ENCODE peak calls at places on chromosomes 12 and 14, in four cellular contexts. L is osteocyte, B is A673, T is fibroblast of the conjunctiva. X is an unnamed sample.

GRCh38 chr12:102521662-102522277 is 41.4 kb upstream of the IGF1 start:
- DNase-seq in L (no peak), B (no peak), T (no peak), X (no peak)

GRCh38 chr12:20314325-20314724 is 54.0 kb upstream of the PDE3A start:
- DNase-seq in L (no peak), B (no peak), T (peak; percentile 33), X (no peak)

GRCh38 chr12:94571556-94571955 is 78.8 kb downstream of the TMCC3 start:
- DNase-seq in L (no peak), B (no peak), T (peak; percentile 47), X (no peak)

GRCh38 chr12:132557969-132558856 is 52.2 kb downstream of the LRCOL1 start:
- DNase-seq in L (no peak), B (no peak), T (no peak), X (no peak)

GRCh38 chr12:131163189-131163738 is 209.6 kb downstream of the ADGRD1 start:
- DNase-seq in L (peak; percentile 82), B (no peak), T (no peak), X (no peak)

GRCh38 chr14:22837059-22837749 is 819 bp downstream of the MMP14 start:
- DNase-seq in L (no peak), B (peak; percentile 74), T (no peak), X (no peak)

GRCh38 chr12:65170245-65170881 is 980 bp downstream of the LEMD3 start:
- DNase-seq in L (peak; percentile 87), B (peak; percentile 70), T (no peak), X (no peak)

GRCh38 chr12:52321433-52321832 is 235 bp upstream of the KRT83 start:
- DNase-seq in L (no peak), B (no peak), T (no peak), X (no peak)

GRCh38 chr12:56029166-56029519 is 8.3 kb downstream of the IKZF4 start:
- DNase-seq in L (no peak), B (no peak), T (no peak), X (no peak)

GRCh38 chr14:44782775-44783238 is 178.9 kb downstream of the KLHL28 start:
- DNase-seq in L (no peak), B (no peak), T (no peak), X (no peak)

GRCh38 chr12:85489194-85489593 is 209.2 kb downstream of the ALX1 start:
- DNase-seq in L (no peak), B (no peak), T (no peak), X (no peak)

GRCh38 chr12:128266559-128267245 is at the start of gene TMEM132C:
- DNase-seq in L (no peak), B (no peak), T (no peak), X (no peak)

GRCh38 chr12:97203408-97203807 is 259.2 kb upstream of the RMST start:
- DNase-seq in L (no peak), B (no peak), T (no peak), X (no peak)

GRCh38 chr12:8420506-8420905 is 35.3 kb upstream of the CLEC6A start:
- DNase-seq in L (no peak), B (no peak), T (no peak), X (no peak)

GRCh38 chr12:57844725-57845477 is 1.6 kb downstream of the CTDSP2 start:
- DNase-seq in L (no peak), B (no peak), T (peak; percentile 92), X (no peak)

GRCh38 chr14:48536318-48536717 is 860.9 kb upstream of the MDGA2 start:
- DNase-seq in L (no peak), B (peak; percentile 56), T (no peak), X (no peak)

GRCh38 chr12:2922329-2922728 is 31.6 kb downstream of the TULP3 start:
- DNase-seq in L (no peak), B (peak; percentile 16), T (no peak), X (no peak)

GRCh38 chr14:59037620-59038019 is 150.8 kb upstream of the DAAM1 start:
- DNase-seq in L (no peak), B (no peak), T (no peak), X (no peak)

X was measured in NCI-H1694.